ENCODE peak calls at places on chromosomes 16 and 17, in seven cellular contexts. One of them, this sample, is unnamed.

GRCh38 chr17:56656961-56657360 is 63.5 kb downstream of the NOG start:
- DNase-seq in mesendoderm: no peak
- DNase-seq in H9: no peak
- DNase-seq in IMR-90: no peak
- DNase-seq in trophoblast cell: no peak
- DNase-seq in H1: no peak
- DNase-seq in neuronal stem cell: no peak
- DNase-seq in this sample: no peak

GRCh38 chr16:426115-426905 is 861 bp downstream of the RAB11FIP3 start:
- DNase-seq in mesendoderm: peak
- DNase-seq in H1: peak
- DNase-seq in trophoblast cell: peak
- DNase-seq in neuronal stem cell: no peak
- DNase-seq in H9: no peak
- DNase-seq in IMR-90: no peak
- DNase-seq in this sample: peak

GRCh38 chr16:81745704-81746558 is 33.2 kb upstream of the PLCG2 start:
- DNase-seq in H1: peak
- DNase-seq in H9: peak
- DNase-seq in IMR-90: peak
- DNase-seq in mesendoderm: peak
- DNase-seq in neuronal stem cell: no peak
- DNase-seq in trophoblast cell: peak
- DNase-seq in this sample: peak

GRCh38 chr17:43540821-43541674 is 5.1 kb downstream of the ETV4 start:
- DNase-seq in mesendoderm: peak
- DNase-seq in H9: peak
- DNase-seq in trophoblast cell: no peak
- DNase-seq in neuronal stem cell: no peak
- DNase-seq in IMR-90: no peak
- DNase-seq in H1: peak
- DNase-seq in this sample: peak

GRCh38 chr17:74431568-74432483 is at the start of gene GPRC5C:
- DNase-seq in H1: peak
- DNase-seq in neuronal stem cell: peak
- DNase-seq in H9: peak
- DNase-seq in mesendoderm: peak
- DNase-seq in IMR-90: no peak
- DNase-seq in trophoblast cell: peak
- DNase-seq in this sample: peak

GRCh38 chr16:83717814-83718213 is 90.0 kb upstream of the HSBP1 start:
- DNase-seq in trophoblast cell: no peak
- DNase-seq in IMR-90: peak
- DNase-seq in H1: no peak
- DNase-seq in mesendoderm: peak
- DNase-seq in H9: no peak
- DNase-seq in neuronal stem cell: no peak
- DNase-seq in this sample: peak

GRCh38 chr16:65770752-65771151 is 595.7 kb upstream of the CDH5 start:
- DNase-seq in mesendoderm: peak
- DNase-seq in neuronal stem cell: no peak
- DNase-seq in IMR-90: no peak
- DNase-seq in H9: no peak
- DNase-seq in trophoblast cell: peak
- DNase-seq in H1: no peak
- DNase-seq in this sample: no peak

GRCh38 chr16:81349608-81350305 is 35.0 kb downstream of the GAN start:
- DNase-seq in mesendoderm: no peak
- DNase-seq in neuronal stem cell: no peak
- DNase-seq in H9: no peak
- DNase-seq in H1: no peak
- DNase-seq in IMR-90: peak
- DNase-seq in trophoblast cell: no peak
- DNase-seq in this sample: no peak

GRCh38 chr17:66459811-66460270 is 157.4 kb downstream of the PRKCA start:
- DNase-seq in H1: no peak
- DNase-seq in mesendoderm: peak
- DNase-seq in trophoblast cell: peak
- DNase-seq in H9: no peak
- DNase-seq in neuronal stem cell: no peak
- DNase-seq in IMR-90: peak
- DNase-seq in this sample: peak

GRCh38 chr16:29958756-29959155 is 3.1 kb upstream of the TMEM219 start:
- DNase-seq in mesendoderm: no peak
- DNase-seq in neuronal stem cell: no peak
- DNase-seq in H1: no peak
- DNase-seq in IMR-90: no peak
- DNase-seq in H9: no peak
- DNase-seq in trophoblast cell: no peak
- DNase-seq in this sample: no peak

GRCh38 chr17:74990581-74991105 is 3.2 kb downstream of the CDR2L start:
- DNase-seq in trophoblast cell: no peak
- DNase-seq in neuronal stem cell: no peak
- DNase-seq in H1: no peak
- DNase-seq in mesendoderm: no peak
- DNase-seq in H9: no peak
- DNase-seq in IMR-90: no peak
- DNase-seq in this sample: no peak

GRCh38 chr16:1437606-1438005 is 6.7 kb downstream of the PERCC1 start:
- DNase-seq in trophoblast cell: no peak
- DNase-seq in neuronal stem cell: no peak
- DNase-seq in IMR-90: no peak
- DNase-seq in H1: no peak
- DNase-seq in H9: no peak
- DNase-seq in mesendoderm: no peak
- DNase-seq in this sample: no peak

GRCh38 chr16:14015948-14016347 is 55.2 kb upstream of the MRTFB start:
- DNase-seq in H9: no peak
- DNase-seq in H1: no peak
- DNase-seq in IMR-90: peak
- DNase-seq in neuronal stem cell: no peak
- DNase-seq in trophoblast cell: peak
- DNase-seq in mesendoderm: peak
- DNase-seq in this sample: peak

GRCh38 chr16:56201030-56201429 is 9.7 kb downstream of the GNAO1 start:
- DNase-seq in H9: no peak
- DNase-seq in mesendoderm: no peak
- DNase-seq in neuronal stem cell: no peak
- DNase-seq in trophoblast cell: no peak
- DNase-seq in H1: no peak
- DNase-seq in IMR-90: no peak
- DNase-seq in this sample: no peak

GRCh38 chr17:30263552-30264333 is 28.0 kb downstream of the BLMH start:
- DNase-seq in neuronal stem cell: no peak
- DNase-seq in mesendoderm: peak
- DNase-seq in trophoblast cell: peak
- DNase-seq in IMR-90: peak
- DNase-seq in H1: no peak
- DNase-seq in H9: no peak
- DNase-seq in this sample: no peak

GRCh38 chr16:73047536-73048291 is at the start of gene ZFHX3:
- DNase-seq in mesendoderm: peak
- DNase-seq in IMR-90: peak
- DNase-seq in H9: peak
- DNase-seq in trophoblast cell: peak
- DNase-seq in H1: peak
- DNase-seq in neuronal stem cell: no peak
- DNase-seq in this sample: peak

GRCh38 chr17:5758651-5759050 is 174.3 kb upstream of the NLRP1 start:
- DNase-seq in neuronal stem cell: no peak
- DNase-seq in IMR-90: peak
- DNase-seq in H1: peak
- DNase-seq in trophoblast cell: no peak
- DNase-seq in H9: peak
- DNase-seq in mesendoderm: peak
- DNase-seq in this sample: peak

GRCh38 chr17:4317648-4318047 is 48.8 kb downstream of the UBE2G1 start:
- DNase-seq in trophoblast cell: peak
- DNase-seq in H1: no peak
- DNase-seq in IMR-90: no peak
- DNase-seq in neuronal stem cell: no peak
- DNase-seq in mesendoderm: no peak
- DNase-seq in H9: no peak
- DNase-seq in this sample: no peak

GRCh38 chr17:1484586-1485310 is 7.7 kb downstream of the MYO1C start:
- DNase-seq in IMR-90: no peak
- DNase-seq in trophoblast cell: peak
- DNase-seq in H9: peak
- DNase-seq in neuronal stem cell: peak
- DNase-seq in H1: peak
- DNase-seq in mesendoderm: peak
- DNase-seq in this sample: peak

GRCh38 chr16:4506450-4506849 is 30.3 kb downstream of the HMOX2 start:
- DNase-seq in neuronal stem cell: peak
- DNase-seq in H1: peak
- DNase-seq in IMR-90: peak
- DNase-seq in mesendoderm: peak
- DNase-seq in trophoblast cell: peak
- DNase-seq in H9: peak
- DNase-seq in this sample: peak

GRCh38 chr16:79190542-79190941 is 410.0 kb downstream of the MAF start:
- DNase-seq in mesendoderm: no peak
- DNase-seq in H9: no peak
- DNase-seq in IMR-90: no peak
- DNase-seq in H1: no peak
- DNase-seq in trophoblast cell: no peak
- DNase-seq in neuronal stem cell: no peak
- DNase-seq in this sample: no peak

GRCh38 chr16:53672461-53672860 is 31.2 kb downstream of the RPGRIP1L start:
- DNase-seq in neuronal stem cell: no peak
- DNase-seq in IMR-90: no peak
- DNase-seq in mesendoderm: no peak
- DNase-seq in trophoblast cell: no peak
- DNase-seq in H9: no peak
- DNase-seq in H1: no peak
- DNase-seq in this sample: no peak

GRCh38 chr16:64184156-64184555 is 937.7 kb downstream of the CDH11 start:
- DNase-seq in IMR-90: no peak
- DNase-seq in H1: no peak
- DNase-seq in trophoblast cell: no peak
- DNase-seq in H9: no peak
- DNase-seq in mesendoderm: no peak
- DNase-seq in neuronal stem cell: no peak
- DNase-seq in this sample: peak

DNA sequence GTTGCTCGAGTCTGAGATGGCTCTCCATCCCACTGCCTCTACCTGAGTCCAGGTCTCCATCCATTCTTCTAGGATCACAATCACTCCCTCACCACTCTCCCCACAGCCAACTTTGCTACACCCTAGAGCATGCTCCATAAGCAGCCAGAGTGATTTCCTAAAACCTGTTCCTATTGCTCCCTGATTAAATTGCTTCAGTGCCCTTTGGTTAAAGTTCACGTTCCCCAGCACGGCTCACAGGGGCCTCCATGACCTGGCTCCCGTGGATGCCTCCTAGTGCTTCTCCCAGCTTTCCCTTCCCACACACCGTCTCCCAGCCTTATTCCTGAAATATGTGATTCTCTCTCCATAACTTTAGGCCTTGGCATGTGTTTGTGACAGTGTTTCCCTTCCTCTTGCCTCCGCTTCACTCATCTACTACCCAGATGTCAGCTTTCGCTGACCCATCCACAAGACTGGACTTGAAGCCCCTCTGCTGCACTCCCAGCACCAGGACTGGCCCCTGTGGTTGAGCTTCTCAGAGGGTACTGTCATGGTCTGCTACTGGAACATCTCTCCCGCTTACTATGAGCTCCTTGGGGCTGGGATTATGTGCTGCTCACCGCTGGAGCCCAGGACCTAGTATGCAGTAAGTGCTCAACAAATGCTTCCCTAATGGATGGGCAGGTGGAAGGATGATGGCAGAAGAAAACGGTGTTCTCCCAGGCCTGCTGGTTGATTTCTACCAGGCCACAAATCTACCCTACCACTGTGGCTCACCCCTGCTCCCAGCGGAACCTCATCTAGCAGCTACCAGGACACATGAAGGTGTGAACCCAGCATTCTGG is 17.9 kb downstream of the MYO18A start:
- DNase-seq in IMR-90: no peak
- DNase-seq in H1: no peak
- DNase-seq in neuronal stem cell: no peak
- DNase-seq in H9: no peak
- DNase-seq in mesendoderm: no peak
- DNase-seq in trophoblast cell: no peak
- DNase-seq in this sample: no peak
- H3K23ac ChIP-seq in IMR-90: peak
- H3K23ac ChIP-seq in H1: no peak
- H3K23ac ChIP-seq in neuronal stem cell: no peak
- H3K23ac ChIP-seq in H9: no peak
- H3K23ac ChIP-seq in mesendoderm: no peak
- H3K23ac ChIP-seq in trophoblast cell: no peak
- H3K23ac ChIP-seq in this sample: no peak

DNA sequence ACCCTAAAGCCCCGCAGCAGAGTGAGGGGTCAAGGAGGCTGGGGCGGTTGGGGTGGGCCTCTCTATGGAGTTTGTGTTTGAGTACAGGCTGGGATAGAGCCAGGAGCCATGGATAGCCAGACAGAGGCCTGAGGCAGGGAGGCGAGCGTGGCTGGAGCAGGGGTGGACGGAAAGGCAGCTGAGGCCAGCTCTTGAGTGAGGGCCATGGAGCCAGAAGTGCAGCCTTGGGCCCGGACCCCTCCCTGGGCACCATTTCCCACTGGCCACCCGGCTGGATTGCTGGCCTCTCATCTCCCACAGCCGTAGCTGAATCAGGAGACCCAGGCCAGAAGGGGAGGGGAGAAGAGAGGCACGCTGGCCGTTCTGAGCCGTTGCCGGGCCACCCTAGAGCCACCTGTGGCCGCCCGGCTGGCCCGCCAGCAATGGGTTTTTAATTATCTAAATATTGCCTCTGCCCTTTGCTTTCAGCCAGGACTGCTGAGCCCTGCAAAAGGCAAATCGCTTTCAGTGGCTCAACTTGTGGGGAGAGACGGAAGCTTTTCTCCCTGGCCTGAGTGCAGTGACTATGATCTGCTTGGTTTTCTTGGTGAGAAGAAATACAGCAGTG is 75.2 kb upstream of the GSE1 start:
- DNase-seq in trophoblast cell: no peak
- DNase-seq in H9: no peak
- DNase-seq in neuronal stem cell: no peak
- DNase-seq in H1: no peak
- DNase-seq in IMR-90: no peak
- DNase-seq in mesendoderm: no peak
- DNase-seq in this sample: no peak
- H3K23ac ChIP-seq in trophoblast cell: no peak
- H3K23ac ChIP-seq in H9: no peak
- H3K23ac ChIP-seq in neuronal stem cell: no peak
- H3K23ac ChIP-seq in H1: no peak
- H3K23ac ChIP-seq in IMR-90: no peak
- H3K23ac ChIP-seq in mesendoderm: no peak
- H3K23ac ChIP-seq in this sample: no peak

GRCh38 chr17:10217916-10218315 is 19.5 kb upstream of the GAS7 start:
- DNase-seq in mesendoderm: no peak
- DNase-seq in neuronal stem cell: no peak
- DNase-seq in H1: no peak
- DNase-seq in IMR-90: peak
- DNase-seq in trophoblast cell: peak
- DNase-seq in H9: no peak
- DNase-seq in this sample: peak
- H3K23ac ChIP-seq in mesendoderm: no peak
- H3K23ac ChIP-seq in neuronal stem cell: no peak
- H3K23ac ChIP-seq in H1: no peak
- H3K23ac ChIP-seq in IMR-90: no peak
- H3K23ac ChIP-seq in trophoblast cell: no peak
- H3K23ac ChIP-seq in H9: no peak
- H3K23ac ChIP-seq in this sample: no peak

GRCh38 chr17:72487731-72488325 is 367.0 kb downstream of the SOX9 start:
- DNase-seq in H9: no peak
- DNase-seq in neuronal stem cell: no peak
- DNase-seq in H1: no peak
- DNase-seq in mesendoderm: no peak
- DNase-seq in trophoblast cell: peak
- DNase-seq in IMR-90: no peak
- DNase-seq in this sample: no peak
- H3K23ac ChIP-seq in H9: no peak
- H3K23ac ChIP-seq in neuronal stem cell: no peak
- H3K23ac ChIP-seq in H1: no peak
- H3K23ac ChIP-seq in mesendoderm: no peak
- H3K23ac ChIP-seq in trophoblast cell: no peak
- H3K23ac ChIP-seq in IMR-90: peak
- H3K23ac ChIP-seq in this sample: no peak